ENCODE peak calls at places on chromosomes 6 and 20, in seven cellular contexts. G is left lung, K is GM12878, Q is dorsolateral prefrontal cortex, H is IMR-90, Y is right atrium auricular region, I is lung. F is an unnamed sample.

GRCh38 chr6:136323431-136324112 is 33.9 kb upstream of the BCLAF1 start:
- DNase-seq in H (no peak), Y (no peak), Q (peak), G (no peak), K (no peak), I (no peak), F (peak)

GRCh38 chr20:36275011-36275410 is 31.1 kb upstream of the DLGAP4 start:
- DNase-seq in Y (no peak), H (no peak), Q (no peak), G (no peak), I (no peak), K (no peak), F (no peak)

GRCh38 chr6:32092760-32093497 is 16.2 kb downstream of the TNXB start:
- DNase-seq in I (no peak), Q (peak), Y (no peak), H (peak), G (peak), K (no peak), F (no peak)

GRCh38 chr6:31239854-31240253 is 32.0 kb downstream of the HLA-C start:
- DNase-seq in Y (no peak), G (no peak), K (no peak), I (no peak), H (no peak), Q (no peak), F (no peak)

GRCh38 chr20:2451939-2452732 is 18.5 kb downstream of the SNRPB start:
- DNase-seq in Y (peak), H (peak), K (no peak), I (peak), Q (peak), G (peak), F (peak)

GRCh38 chr6:37653933-37654565 is 43.6 kb downstream of the MDGA1 start:
- DNase-seq in I (no peak), G (no peak), Y (no peak), K (peak), Q (no peak), H (peak), F (no peak)

GRCh38 chr6:169960003-169960344 is 208.6 kb downstream of the ERMARD start:
- DNase-seq in K (no peak), I (no peak), Y (peak), Q (peak), G (no peak), H (no peak), F (no peak)

GRCh38 chr20:15297059-15297875 is 959.9 kb upstream of the FLRT3 start:
- DNase-seq in I (peak), K (no peak), Y (no peak), H (no peak), G (peak), Q (no peak), F (no peak)

GRCh38 chr6:138957484-138957883 is 30.6 kb downstream of the REPS1 start:
- DNase-seq in Y (no peak), I (no peak), H (no peak), G (no peak), K (no peak), Q (no peak), F (no peak)

GRCh38 chr6:42915737-42916136 is at the start of gene PTCRA:
- DNase-seq in I (no peak), G (no peak), K (no peak), Q (no peak), Y (no peak), H (no peak), F (no peak)

GRCh38 chr6:99905209-99906106 is 88.6 kb downstream of the MCHR2 start:
- DNase-seq in H (peak), G (no peak), Q (no peak), K (no peak), Y (no peak), I (no peak), F (no peak)

GRCh38 chr20:11799131-11799800 is 118.4 kb upstream of the BTBD3 start:
- DNase-seq in K (no peak), I (no peak), Q (no peak), H (no peak), G (no peak), Y (no peak), F (no peak)

GRCh38 chr6:90000864-90001731 is 106.8 kb downstream of the GJA10 start:
- DNase-seq in I (no peak), K (no peak), Y (no peak), Q (no peak), H (peak), G (no peak), F (no peak)

GRCh38 chr6:48135352-48136084 is 24.5 kb upstream of the PTCHD4 start:
- DNase-seq in Y (no peak), Q (no peak), H (peak), K (no peak), I (no peak), G (no peak), F (no peak)

GRCh38 chr20:64131406-64131805 is 24.0 kb upstream of the NPBWR2 start:
- DNase-seq in H (no peak), G (peak), Q (peak), K (no peak), I (no peak), Y (no peak), F (no peak)

GRCh38 chr6:97630592-97630991 is 347.6 kb upstream of the MMS22L start:
- DNase-seq in K (no peak), I (no peak), Q (no peak), G (no peak), H (peak), Y (no peak), F (no peak)

GRCh38 chr20:3647418-3647817 is 15.8 kb downstream of the GFRA4 start:
- DNase-seq in K (no peak), G (no peak), H (no peak), Q (no peak), I (no peak), Y (no peak), F (no peak)

DNA sequence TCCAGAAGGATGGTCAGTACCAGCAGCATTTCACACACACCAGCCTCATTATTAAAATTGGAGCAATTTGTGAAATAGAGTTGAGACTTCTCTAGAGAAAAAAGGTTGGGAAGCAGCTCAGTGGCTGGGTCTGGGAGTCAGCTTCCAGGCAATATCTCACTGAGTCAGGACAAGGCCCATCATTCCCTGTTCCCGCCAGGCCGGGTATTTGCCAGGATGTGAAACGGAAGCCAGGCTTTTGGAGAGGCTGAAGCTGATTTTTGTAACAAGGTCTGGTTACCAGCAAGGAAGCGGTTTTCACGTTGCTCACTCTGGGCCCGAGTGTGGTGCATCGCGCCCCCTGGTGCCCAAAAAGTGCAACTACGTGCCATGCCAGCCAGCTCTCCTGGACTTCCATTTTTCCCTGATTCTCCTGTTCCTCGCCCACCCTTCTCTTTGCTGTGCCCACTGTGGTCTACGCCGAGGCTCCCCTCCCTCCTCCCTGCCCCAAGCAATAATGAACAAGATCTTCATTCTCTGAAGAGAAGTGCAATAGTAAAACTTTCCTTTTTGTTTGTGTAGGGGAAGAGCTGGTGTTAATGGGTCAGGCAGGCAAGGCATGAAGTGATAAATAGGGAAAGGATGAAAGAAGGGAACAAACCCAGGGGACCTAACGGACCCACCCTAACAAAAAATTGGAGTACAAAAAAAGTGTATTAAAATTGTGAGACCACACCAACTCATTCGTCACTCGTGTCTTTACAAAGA is 67.1 kb downstream of the ZBTB2 start:
- DNase-seq in G (peak), Y (peak), H (peak), I (peak), Q (peak), K (peak), F (peak)
- H3K27ac ChIP-seq in G (no peak), Y (peak), H (peak), I (peak), Q (peak), K (no peak), F (no peak)

DNA sequence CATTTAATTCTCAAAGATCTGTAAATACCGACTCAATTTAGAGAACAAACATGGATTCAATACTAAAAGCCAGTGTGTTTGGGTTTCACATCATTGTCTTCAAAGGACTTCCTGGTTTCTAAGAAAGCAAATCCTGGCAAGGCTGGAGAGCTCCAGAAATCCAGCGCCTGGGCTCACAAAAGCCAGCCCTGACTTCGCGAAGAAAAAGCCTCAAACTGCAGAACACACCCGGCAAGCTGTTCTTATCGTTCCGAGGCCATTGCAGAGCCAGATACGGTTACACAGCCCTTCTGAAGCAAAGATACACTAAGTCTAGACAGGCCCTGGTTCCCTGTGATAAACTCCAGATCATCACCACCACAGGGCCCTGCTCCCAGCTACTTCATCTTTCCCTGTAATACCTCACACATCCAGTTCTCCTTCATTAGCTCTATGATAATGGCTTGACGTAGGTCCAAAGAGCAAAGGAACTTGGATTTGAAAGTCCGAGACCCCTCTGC is 19.1 kb downstream of the AGPAT4 start:
- DNase-seq in K (no peak), H (peak), Y (no peak), I (no peak), G (no peak), Q (no peak), F (no peak)
- H3K27ac ChIP-seq in K (no peak), H (peak), Y (no peak), I (no peak), G (no peak), Q (peak), F (no peak)

DNA sequence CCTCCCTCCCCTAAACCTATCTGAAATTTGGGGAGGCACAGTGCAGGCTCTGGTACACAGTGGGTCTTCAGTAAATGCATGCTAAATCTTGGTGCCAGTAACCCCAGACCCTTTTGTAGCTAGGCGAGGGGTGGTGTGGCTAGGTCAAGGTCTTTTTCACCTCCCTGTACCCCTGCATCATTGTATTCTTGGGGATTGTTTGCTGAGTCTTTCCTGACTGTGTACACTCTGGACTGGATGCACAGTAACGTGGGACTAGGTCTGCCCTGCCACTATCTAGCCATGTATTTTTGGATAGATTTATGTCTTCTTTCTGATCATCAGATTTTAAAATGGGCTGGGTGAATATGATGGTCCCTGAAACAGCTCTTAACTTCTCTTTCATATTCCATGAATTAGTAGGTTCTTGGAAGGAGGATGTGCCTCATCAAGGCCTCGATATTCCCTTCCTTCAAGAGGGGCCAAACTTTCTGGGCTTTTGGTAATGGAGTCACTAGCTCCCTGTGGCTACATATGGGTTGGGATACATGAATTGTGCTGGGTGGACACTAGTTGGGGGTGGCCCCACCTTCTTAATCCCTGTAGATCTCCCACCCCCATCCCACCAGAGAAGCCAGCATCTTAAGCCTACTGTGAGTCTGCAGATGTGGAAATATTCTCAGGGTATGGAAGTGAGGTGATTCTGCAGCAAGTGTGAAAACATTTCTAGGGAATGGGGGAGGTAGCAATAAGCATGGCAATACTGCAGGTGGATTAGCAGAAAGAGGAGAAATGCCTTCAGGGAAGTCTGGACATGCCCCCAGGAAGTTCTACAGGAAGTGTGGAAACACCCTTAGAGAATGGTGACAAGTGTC is 2.1 kb downstream of the TP53INP2 start:
- DNase-seq in K (no peak), I (no peak), G (no peak), Y (no peak), Q (no peak), H (no peak), F (no peak)
- H3K27ac ChIP-seq in K (no peak), I (peak), G (peak), Y (peak), Q (peak), H (no peak), F (peak)

DNA sequence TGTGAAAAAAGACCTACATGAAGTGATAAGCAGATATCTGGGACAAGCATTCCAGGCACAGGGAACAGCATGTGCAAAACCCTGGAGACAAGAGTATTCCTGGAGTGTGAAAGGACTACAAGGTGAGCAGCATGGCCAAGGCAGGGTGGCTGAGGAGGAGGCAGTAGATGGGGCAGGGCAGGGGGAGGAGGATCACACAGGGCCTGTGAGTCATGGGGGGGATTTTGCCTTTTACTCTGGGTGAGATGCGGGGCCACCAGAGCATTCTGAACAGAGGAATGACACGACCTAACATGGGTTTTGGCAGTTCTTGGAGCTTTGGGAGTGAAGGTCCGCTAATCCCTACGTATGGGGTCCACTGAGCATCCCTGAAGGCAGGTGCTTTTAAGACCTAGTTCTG is 69.8 kb upstream of the CCN6 start:
- DNase-seq in Y (no peak), I (no peak), K (no peak), G (no peak), Q (no peak), H (no peak), F (no peak)
- H3K27ac ChIP-seq in Y (no peak), I (peak), K (no peak), G (no peak), Q (no peak), H (no peak), F (no peak)

GRCh38 chr6:155455766-155456165 is at the start of gene NOX3:
- DNase-seq in Y (no peak), G (no peak), K (no peak), I (no peak), H (no peak), Q (no peak), F (no peak)

GRCh38 chr6:155450194-155450593 is 5.4 kb downstream of the NOX3 start:
- DNase-seq in K (no peak), Y (no peak), G (no peak), I (no peak), H (no peak), Q (no peak), F (no peak)

GRCh38 chr6:155448823-155449789 is 6.5 kb downstream of the NOX3 start:
- DNase-seq in K (no peak), Y (no peak), Q (no peak), G (no peak), I (no peak), H (no peak), F (no peak)

GRCh38 chr6:155447949-155448348 is 7.7 kb downstream of the NOX3 start:
- DNase-seq in H (no peak), K (no peak), Y (no peak), G (no peak), I (no peak), Q (no peak), F (no peak)

DNA sequence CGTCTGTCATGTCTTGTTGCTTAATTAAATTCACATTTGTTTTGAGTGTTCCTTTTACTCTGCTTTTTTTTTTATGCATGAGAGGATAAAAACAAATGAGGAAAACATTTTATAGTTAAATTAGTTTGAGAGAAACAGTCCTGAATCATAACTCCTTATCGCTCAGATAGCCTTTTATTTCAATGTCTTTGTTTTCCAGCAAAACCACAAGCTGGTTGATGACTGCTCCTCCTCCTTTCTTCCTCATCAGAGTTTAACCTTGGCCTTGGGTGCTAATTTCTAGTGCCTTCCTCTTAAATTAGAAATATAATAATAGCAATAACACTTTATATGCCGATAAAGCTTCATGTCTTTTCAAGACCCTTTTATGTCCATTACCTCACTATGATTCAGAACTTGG is 3.1 kb downstream of the NOX3 start:
- DNase-seq in H (peak), G (no peak), I (no peak), Q (no peak), Y (no peak), K (no peak), F (no peak)
- H3K27ac ChIP-seq in H (no peak), G (no peak), I (no peak), Q (no peak), Y (no peak), K (no peak), F (no peak)

F was measured in substantia nigra.